ENCODE peak calls at places on chromosome 14, in six cellular contexts. One of them, this sample, is unnamed.

GRCh38 chr14:96735509-96735908 is 61.7 kb upstream of the VRK1 start:
- DNase-seq in lung: no peak
- DNase-seq in psoas muscle: no peak
- DNase-seq in AG04449: no peak
- DNase-seq in mesothelial cell of epicardium: no peak
- DNase-seq in astrocyte of the spinal cord: no peak
- DNase-seq in this sample: no peak

GRCh38 chr14:54182419-54183040 is 214.3 kb upstream of the CDKN3 start:
- DNase-seq in lung: no peak
- DNase-seq in psoas muscle: no peak
- DNase-seq in AG04449: no peak
- DNase-seq in mesothelial cell of epicardium: no peak
- DNase-seq in astrocyte of the spinal cord: peak
- DNase-seq in this sample: no peak

GRCh38 chr14:22556021-22556989 is 32.7 kb downstream of the DAD1 start:
- DNase-seq in lung: peak
- DNase-seq in psoas muscle: peak
- DNase-seq in AG04449: no peak
- DNase-seq in mesothelial cell of epicardium: no peak
- DNase-seq in astrocyte of the spinal cord: peak
- DNase-seq in this sample: peak

GRCh38 chr14:33052899-33053400 is 114.3 kb downstream of the NPAS3 start:
- DNase-seq in lung: no peak
- DNase-seq in psoas muscle: no peak
- DNase-seq in AG04449: no peak
- DNase-seq in mesothelial cell of epicardium: no peak
- DNase-seq in astrocyte of the spinal cord: no peak
- DNase-seq in this sample: no peak

GRCh38 chr14:68884031-68885030 is 91.5 kb upstream of the ZFP36L1 start:
- DNase-seq in lung: no peak
- DNase-seq in psoas muscle: peak
- DNase-seq in AG04449: peak
- DNase-seq in mesothelial cell of epicardium: no peak
- DNase-seq in astrocyte of the spinal cord: peak
- DNase-seq in this sample: no peak

GRCh38 chr14:23078692-23079116 is 16.2 kb downstream of the ACIN1 start:
- DNase-seq in lung: peak
- DNase-seq in psoas muscle: peak
- DNase-seq in AG04449: peak
- DNase-seq in mesothelial cell of epicardium: no peak
- DNase-seq in astrocyte of the spinal cord: peak
- DNase-seq in this sample: no peak

GRCh38 chr14:105065280-105066228 is at the start of gene GPR132:
- DNase-seq in lung: peak
- DNase-seq in psoas muscle: no peak
- DNase-seq in AG04449: no peak
- DNase-seq in mesothelial cell of epicardium: no peak
- DNase-seq in astrocyte of the spinal cord: no peak
- DNase-seq in this sample: peak

GRCh38 chr14:72284176-72284575 is 351.9 kb downstream of the RGS6 start:
- DNase-seq in lung: no peak
- DNase-seq in psoas muscle: no peak
- DNase-seq in AG04449: no peak
- DNase-seq in mesothelial cell of epicardium: no peak
- DNase-seq in astrocyte of the spinal cord: no peak
- DNase-seq in this sample: no peak

GRCh38 chr14:28755930-28756895 is 10.4 kb upstream of the FOXG1 start:
- DNase-seq in lung: no peak
- DNase-seq in psoas muscle: no peak
- DNase-seq in AG04449: no peak
- DNase-seq in mesothelial cell of epicardium: no peak
- DNase-seq in astrocyte of the spinal cord: no peak
- DNase-seq in this sample: no peak

GRCh38 chr14:28746247-28746646 is 20.3 kb upstream of the FOXG1 start:
- DNase-seq in lung: no peak
- DNase-seq in psoas muscle: no peak
- DNase-seq in AG04449: no peak
- DNase-seq in mesothelial cell of epicardium: no peak
- DNase-seq in astrocyte of the spinal cord: no peak
- DNase-seq in this sample: no peak

GRCh38 chr14:28755198-28755794 is 11.3 kb upstream of the FOXG1 start:
- DNase-seq in lung: no peak
- DNase-seq in psoas muscle: no peak
- DNase-seq in AG04449: no peak
- DNase-seq in mesothelial cell of epicardium: no peak
- DNase-seq in astrocyte of the spinal cord: no peak
- DNase-seq in this sample: no peak

GRCh38 chr14:28754209-28754985 is 12.2 kb upstream of the FOXG1 start:
- DNase-seq in lung: no peak
- DNase-seq in psoas muscle: no peak
- DNase-seq in AG04449: no peak
- DNase-seq in mesothelial cell of epicardium: no peak
- DNase-seq in astrocyte of the spinal cord: peak
- DNase-seq in this sample: peak

DNA sequence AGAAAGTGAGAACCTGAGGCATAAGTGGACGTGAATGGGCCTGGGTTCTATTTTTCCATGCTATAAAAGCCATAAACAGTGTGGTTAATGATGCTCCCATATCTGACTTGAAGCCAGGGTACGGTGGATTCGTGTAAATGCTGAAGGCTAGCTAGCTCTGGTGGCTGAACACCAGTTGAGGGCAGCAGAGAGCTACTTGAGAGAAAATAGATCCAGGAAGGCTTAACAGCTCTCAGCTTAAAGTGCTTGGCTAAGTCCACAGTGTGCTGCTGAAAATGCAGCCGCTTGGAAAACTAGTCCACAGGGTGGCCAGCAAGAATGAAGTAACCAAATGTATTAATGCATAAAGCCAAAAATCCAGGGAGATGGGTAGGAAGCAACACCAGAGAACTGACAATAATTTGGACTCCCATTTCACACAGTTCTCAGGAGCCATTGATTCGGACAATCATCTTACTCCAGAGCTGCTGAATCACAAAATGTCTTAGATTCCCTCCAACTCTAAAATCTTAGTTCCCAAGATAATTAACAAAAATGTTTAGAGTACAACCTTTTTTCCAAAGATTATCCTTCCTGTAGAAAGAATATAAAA is 15.0 kb upstream of the FOXG1 start:
- DNase-seq in lung: no peak
- DNase-seq in psoas muscle: no peak
- DNase-seq in AG04449: no peak
- DNase-seq in mesothelial cell of epicardium: no peak
- DNase-seq in astrocyte of the spinal cord: peak
- DNase-seq in this sample: peak
- TF ChIP-seq CTCF in lung: no peak
- TF ChIP-seq CTCF in psoas muscle: no peak
- TF ChIP-seq CTCF in AG04449: peak
- TF ChIP-seq CTCF in mesothelial cell of epicardium: peak
- TF ChIP-seq CTCF in astrocyte of the spinal cord: peak
- TF ChIP-seq CTCF in this sample: peak

DNA sequence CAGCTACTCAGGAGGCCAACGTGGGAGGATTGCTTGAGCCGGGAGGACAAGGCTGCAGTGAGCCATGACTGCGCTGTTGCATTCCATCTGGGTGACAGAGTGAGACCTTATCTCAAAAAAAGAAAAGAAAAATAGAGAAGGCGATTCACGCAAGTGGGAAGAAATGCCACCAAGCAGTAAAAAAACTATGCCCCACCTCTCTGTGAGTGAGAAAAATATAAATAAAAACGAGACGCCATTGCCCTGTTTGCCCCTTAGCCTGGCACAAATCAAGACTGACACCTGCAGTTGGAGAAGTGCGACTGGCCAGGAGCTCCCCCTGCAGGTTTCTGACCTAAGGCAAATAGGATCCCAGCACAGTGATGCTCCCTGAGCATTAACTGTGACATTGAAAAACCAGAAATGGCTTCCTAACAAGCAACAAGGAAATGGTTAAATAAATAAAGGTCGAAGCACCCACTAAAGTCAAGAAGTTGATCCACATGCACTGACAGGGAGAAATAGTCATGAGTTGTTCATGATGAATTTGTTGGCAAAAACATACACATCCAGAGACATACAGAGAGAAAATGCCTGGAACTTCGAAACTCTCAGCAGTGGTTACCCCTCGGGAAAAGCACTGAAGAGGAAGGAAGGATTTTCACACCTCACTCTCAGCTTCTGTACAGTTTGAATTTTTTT is 21.1 kb downstream of the GSC start:
- DNase-seq in lung: no peak
- DNase-seq in psoas muscle: no peak
- DNase-seq in AG04449: no peak
- DNase-seq in mesothelial cell of epicardium: no peak
- DNase-seq in astrocyte of the spinal cord: no peak
- DNase-seq in this sample: peak
- TF ChIP-seq CTCF in lung: no peak
- TF ChIP-seq CTCF in psoas muscle: peak
- TF ChIP-seq CTCF in AG04449: peak
- TF ChIP-seq CTCF in mesothelial cell of epicardium: no peak
- TF ChIP-seq CTCF in astrocyte of the spinal cord: peak
- TF ChIP-seq CTCF in this sample: peak

DNA sequence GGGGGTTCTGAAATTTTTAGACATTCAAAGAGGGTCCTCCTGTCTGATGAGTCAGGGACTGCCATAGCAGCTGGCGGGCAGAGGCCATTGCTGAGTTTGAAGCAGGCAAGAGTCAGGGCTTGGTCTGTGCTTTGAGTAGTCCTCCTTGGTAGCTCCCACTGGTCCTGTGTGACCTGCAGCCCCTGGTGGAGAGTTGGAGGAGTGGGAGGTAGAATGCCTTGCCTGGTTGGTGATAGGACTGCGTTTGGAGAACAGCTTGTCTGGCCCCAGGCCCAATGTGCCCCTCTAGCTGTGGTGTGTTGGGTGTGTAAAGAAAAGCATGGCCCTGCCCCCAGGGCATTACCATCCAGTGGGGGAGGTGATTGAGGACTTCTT is 116.7 kb downstream of the BEGAIN start:
- DNase-seq in lung: no peak
- DNase-seq in psoas muscle: no peak
- DNase-seq in AG04449: no peak
- DNase-seq in mesothelial cell of epicardium: no peak
- DNase-seq in astrocyte of the spinal cord: no peak
- DNase-seq in this sample: no peak
- TF ChIP-seq CTCF in lung: no peak
- TF ChIP-seq CTCF in psoas muscle: no peak
- TF ChIP-seq CTCF in AG04449: no peak
- TF ChIP-seq CTCF in mesothelial cell of epicardium: no peak
- TF ChIP-seq CTCF in astrocyte of the spinal cord: no peak
- TF ChIP-seq CTCF in this sample: no peak

GRCh38 chr14:101187017-101187815 is 283.7 kb upstream of the RTL1 start:
- DNase-seq in lung: peak
- DNase-seq in psoas muscle: no peak
- DNase-seq in AG04449: no peak
- DNase-seq in mesothelial cell of epicardium: no peak
- DNase-seq in astrocyte of the spinal cord: no peak
- DNase-seq in this sample: no peak
- TF ChIP-seq CTCF in lung: no peak
- TF ChIP-seq CTCF in psoas muscle: no peak
- TF ChIP-seq CTCF in AG04449: no peak
- TF ChIP-seq CTCF in mesothelial cell of epicardium: no peak
- TF ChIP-seq CTCF in astrocyte of the spinal cord: no peak
- TF ChIP-seq CTCF in this sample: no peak

GRCh38 chr14:91177797-91178147 is 63.9 kb downstream of the DGLUCY start:
- DNase-seq in lung: no peak
- DNase-seq in psoas muscle: no peak
- DNase-seq in AG04449: no peak
- DNase-seq in mesothelial cell of epicardium: no peak
- DNase-seq in astrocyte of the spinal cord: no peak
- DNase-seq in this sample: no peak
- TF ChIP-seq CTCF in lung: no peak
- TF ChIP-seq CTCF in psoas muscle: no peak
- TF ChIP-seq CTCF in AG04449: no peak
- TF ChIP-seq CTCF in mesothelial cell of epicardium: no peak
- TF ChIP-seq CTCF in astrocyte of the spinal cord: no peak
- TF ChIP-seq CTCF in this sample: no peak

GRCh38 chr14:91252901-91253794 is 8.6 kb upstream of the GPR68 start:
- DNase-seq in lung: no peak
- DNase-seq in psoas muscle: peak
- DNase-seq in AG04449: no peak
- DNase-seq in mesothelial cell of epicardium: no peak
- DNase-seq in astrocyte of the spinal cord: no peak
- DNase-seq in this sample: peak
- TF ChIP-seq CTCF in lung: no peak
- TF ChIP-seq CTCF in psoas muscle: no peak
- TF ChIP-seq CTCF in AG04449: peak
- TF ChIP-seq CTCF in mesothelial cell of epicardium: no peak
- TF ChIP-seq CTCF in astrocyte of the spinal cord: peak
- TF ChIP-seq CTCF in this sample: no peak

GRCh38 chr14:92589213-92589852 is 75.8 kb downstream of the RIN3 start:
- DNase-seq in lung: no peak
- DNase-seq in psoas muscle: no peak
- DNase-seq in AG04449: no peak
- DNase-seq in mesothelial cell of epicardium: no peak
- DNase-seq in astrocyte of the spinal cord: no peak
- DNase-seq in this sample: no peak
- TF ChIP-seq CTCF in lung: peak
- TF ChIP-seq CTCF in psoas muscle: no peak
- TF ChIP-seq CTCF in AG04449: peak
- TF ChIP-seq CTCF in mesothelial cell of epicardium: no peak
- TF ChIP-seq CTCF in astrocyte of the spinal cord: peak
- TF ChIP-seq CTCF in this sample: peak